ENCODE peak calls at places on chromosomes 6 and 20, in ten cellular contexts. C, W, F, E, B, S, V, J, N and O are unnamed samples.

GRCh38 chr6:42988486-42989020 is 4.2 kb downstream of the PPP2R5D start:
- DNase-seq in J (no peak), N (peak), S (no peak), C (no peak), V (peak), B (no peak), E (no peak), W (peak), F (no peak), O (no peak)

GRCh38 chr20:3786665-3787639 is at the start of gene CENPB:
- DNase-seq in J (peak), N (peak), E (no peak), W (peak), B (peak), C (peak), S (peak), F (peak), V (peak), O (peak)

GRCh38 chr20:57400262-57400701 is 9.1 kb downstream of the RBM38 start:
- DNase-seq in W (no peak), B (peak), E (no peak), N (no peak), S (no peak), C (no peak), V (no peak), F (no peak), J (no peak), O (peak)

GRCh38 chr6:98335594-98335993 is 498.8 kb upstream of the POU3F2 start:
- DNase-seq in E (no peak), S (no peak), F (no peak), N (no peak), W (no peak), V (no peak), J (no peak), C (no peak), B (no peak), O (no peak)

GRCh38 chr20:17525650-17526049 is 5.5 kb downstream of the BFSP1 start:
- DNase-seq in N (no peak), W (peak), S (peak), J (no peak), V (peak), F (no peak), E (no peak), B (no peak), C (no peak), O (no peak)

GRCh38 chr6:144123836-144124235 is 26.5 kb upstream of the STX11 start:
- DNase-seq in E (no peak), F (no peak), C (no peak), N (no peak), B (no peak), S (no peak), J (no peak), V (no peak), W (no peak), O (no peak)

GRCh38 chr6:37173573-37174195 is 3.7 kb downstream of the PIM1 start:
- DNase-seq in W (peak), S (no peak), J (no peak), V (no peak), N (no peak), B (no peak), C (no peak), F (no peak), E (no peak), O (peak)

GRCh38 chr6:69865126-69865525 is 1.2 kb upstream of the COL19A1 start:
- DNase-seq in W (peak), J (no peak), B (no peak), E (no peak), S (no peak), C (no peak), V (peak), N (peak), F (no peak), O (no peak)

GRCh38 chr6:150452642-150453243 is 83.9 kb downstream of the IYD start:
- DNase-seq in W (no peak), F (no peak), V (peak), E (no peak), C (no peak), B (peak), N (no peak), J (no peak), S (no peak), O (peak)

GRCh38 chr6:6599468-6599873 is 11.0 kb downstream of the LY86 start:
- DNase-seq in V (no peak), S (peak), W (no peak), C (no peak), B (peak), E (no peak), J (no peak), F (no peak), N (no peak), O (no peak)

DNA sequence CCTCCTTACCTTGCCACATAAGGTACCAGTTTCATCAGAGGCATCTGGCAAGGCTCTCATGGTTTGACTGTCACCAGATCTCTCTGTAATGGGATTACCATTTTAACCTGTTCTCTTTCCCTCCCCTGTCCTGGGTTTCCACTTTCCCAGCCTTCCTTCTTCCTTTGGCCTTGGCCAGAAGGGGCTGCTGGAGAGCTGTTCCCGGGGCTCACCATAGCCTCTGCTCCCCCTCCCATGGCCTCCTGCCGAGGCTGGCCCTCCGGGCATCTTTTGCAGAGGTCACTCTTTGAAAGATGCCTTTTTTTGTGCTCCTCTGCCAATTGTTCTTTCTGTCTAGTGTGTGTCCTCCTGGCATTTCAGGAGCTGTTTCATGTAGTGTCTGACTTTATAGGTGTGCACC is 100.7 kb upstream of the SCP2D1 start:
- DNase-seq in B (no peak), E (no peak), V (no peak), J (no peak), S (no peak), C (no peak), N (no peak), W (no peak), F (no peak), O (no peak)
- TF ChIP-seq CTCF in B (no peak), E (no peak), V (no peak), J (no peak), S (no peak), C (no peak), N (no peak), W (no peak), F (no peak), O (no peak)

GRCh38 chr6:44342052-44342451 is 398 bp upstream of the SPATS1 start:
- DNase-seq in S (peak), F (no peak), N (peak), E (no peak), C (no peak), B (no peak), J (no peak), W (peak), V (no peak), O (no peak)
- H3K4me3 ChIP-seq in S (peak), F (peak), N (no peak), E (no peak), C (peak), B (peak), J (no peak), W (no peak), V (no peak), O (no peak)

DNA sequence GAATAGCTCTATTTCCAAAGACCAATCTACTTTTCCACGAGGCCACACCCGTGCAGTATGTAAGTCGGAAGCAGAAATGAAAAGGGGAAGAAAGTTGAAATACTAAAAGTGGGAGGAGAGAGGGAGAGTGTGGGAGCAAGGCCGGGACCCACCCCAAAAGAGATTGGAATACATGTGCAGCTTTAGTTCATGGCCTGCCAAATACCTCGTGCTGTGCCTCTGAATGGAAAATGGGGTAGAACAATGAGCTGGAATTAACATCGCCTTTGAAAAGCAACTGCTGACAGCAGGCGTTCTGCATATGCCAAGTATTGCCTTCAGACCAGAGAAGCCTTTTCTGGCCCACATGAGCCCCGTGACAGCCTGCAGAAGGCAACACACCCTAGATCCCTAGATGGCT is 155.6 kb downstream of the CD83 start:
- DNase-seq in C (no peak), V (no peak), E (no peak), S (no peak), W (no peak), F (peak), N (no peak), J (no peak), B (no peak), O (no peak)
- TF ChIP-seq CTCF in C (no peak), V (no peak), E (no peak), S (no peak), W (no peak), F (no peak), N (no peak), J (no peak), B (no peak), O (no peak)

GRCh38 chr20:63978319-63979220 is 872 bp downstream of the SAMD10 start:
- DNase-seq in J (peak), W (peak), B (peak), F (no peak), E (no peak), C (peak), S (peak), V (peak), N (no peak), O (peak)
- H3K4me3 ChIP-seq in J (peak), W (peak), B (peak), F (peak), E (peak), C (peak), S (peak), V (peak), N (peak), O (peak)

GRCh38 chr6:13907614-13908215 is 17.0 kb upstream of the RNF182 start:
- DNase-seq in V (no peak), C (no peak), N (no peak), S (no peak), W (no peak), J (no peak), F (no peak), E (no peak), B (no peak), O (no peak)

GRCh38 chr6:13913226-13914001 is 11.3 kb upstream of the RNF182 start:
- DNase-seq in E (no peak), B (no peak), F (no peak), C (no peak), J (no peak), W (no peak), V (no peak), N (no peak), S (no peak), O (no peak)

GRCh38 chr6:13911337-13911736 is 13.4 kb upstream of the RNF182 start:
- DNase-seq in F (no peak), E (no peak), C (no peak), S (no peak), N (no peak), V (no peak), B (no peak), W (no peak), J (no peak), O (no peak)

GRCh38 chr6:13910443-13910842 is 14.3 kb upstream of the RNF182 start:
- DNase-seq in J (no peak), V (no peak), S (no peak), F (no peak), W (no peak), C (no peak), E (no peak), N (no peak), B (no peak), O (no peak)

DNA sequence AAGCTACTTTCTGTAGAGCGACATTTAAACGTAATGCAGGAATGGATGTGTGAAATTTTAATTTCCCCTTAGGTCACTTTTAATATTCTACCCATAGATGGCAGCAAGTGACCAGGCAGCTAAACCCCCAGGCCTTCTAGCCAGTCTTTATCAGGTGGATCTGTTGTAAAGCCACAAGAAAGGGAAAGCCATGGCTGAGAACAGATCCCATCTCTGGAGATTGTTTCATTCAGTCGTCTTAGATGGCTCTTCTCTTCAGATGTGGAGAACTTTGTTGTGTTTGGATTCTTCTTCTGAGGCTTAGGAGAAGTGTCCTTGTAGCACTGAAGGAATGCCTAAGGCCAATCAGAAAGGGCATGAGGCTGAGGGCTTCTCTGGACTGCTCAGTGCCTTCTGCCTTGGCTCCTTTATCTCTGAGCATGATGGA is 15.8 kb upstream of the RNF182 start:
- DNase-seq in V (peak), E (peak), F (no peak), N (peak), J (peak), W (peak), C (no peak), S (peak), B (no peak), O (no peak)
- TF ChIP-seq CTCF in V (peak), E (peak), F (peak), N (peak), J (peak), W (peak), C (peak), S (peak), B (peak), O (peak)

GRCh38 chr6:88952065-88952704 is 11.2 kb downstream of the RNGTT start:
- DNase-seq in E (no peak), N (peak), W (peak), J (no peak), F (no peak), C (no peak), B (no peak), S (no peak), V (peak), O (no peak)
- H3K4me3 ChIP-seq in E (no peak), N (no peak), W (no peak), J (no peak), F (no peak), C (no peak), B (no peak), S (no peak), V (no peak), O (no peak)